ENCODE peak calls at places on chromosome 18, in ten cellular contexts. H is endodermal cell; G is A549; O is effector memory CD4-positive, alpha-beta T cell; F is right lobe of liver; E is tibial nerve; N is small intestine; B is kidney; V is A673; Z is WERI-Rb-1. A is an unnamed sample.

GRCh38 chr18:6406075-6406909 is 8.4 kb downstream of the L3MBTL4 start:
- DNase-seq in N (no peak), E (peak), G (no peak), H (no peak), Z (no peak), O (no peak), F (no peak), B (no peak), V (no peak), A (no peak)

GRCh38 chr18:7117390-7118355 is at the start of gene LAMA1:
- DNase-seq in Z (peak), V (no peak), E (no peak), H (peak), G (no peak), O (no peak), B (peak), F (peak), N (no peak), A (no peak)

GRCh38 chr18:79873449-79874110 is 75.8 kb downstream of the KCNG2 start:
- DNase-seq in N (no peak), B (no peak), E (no peak), Z (peak), F (peak), O (no peak), V (no peak), H (peak), G (no peak), A (no peak)

GRCh38 chr18:21074336-21075323 is 37.0 kb downstream of the ROCK1 start:
- DNase-seq in F (no peak), Z (no peak), N (no peak), H (no peak), E (no peak), O (no peak), V (peak), G (no peak), B (no peak), A (no peak)

GRCh38 chr18:48583568-48583967 is 44.7 kb downstream of the CTIF start:
- DNase-seq in H (no peak), V (no peak), E (no peak), O (no peak), G (no peak), N (no peak), B (no peak), F (no peak), Z (no peak), A (no peak)

GRCh38 chr18:41745166-41746049 is 209.6 kb upstream of the PIK3C3 start:
- DNase-seq in V (peak), B (no peak), O (no peak), G (peak), N (peak), Z (peak), H (peak), E (no peak), F (peak), A (peak)

GRCh38 chr18:49768051-49768391 is 45.3 kb downstream of the ACAA2 start:
- DNase-seq in Z (peak), N (peak), B (no peak), F (peak), H (peak), E (peak), G (peak), O (no peak), V (peak), A (no peak)

GRCh38 chr18:45448871-45449270 is 166.4 kb upstream of the SLC14A2 start:
- DNase-seq in E (no peak), Z (peak), G (no peak), O (no peak), H (no peak), B (no peak), F (no peak), V (no peak), N (no peak), A (no peak)

GRCh38 chr18:42053188-42053781 is 98.3 kb downstream of the PIK3C3 start:
- DNase-seq in O (peak), F (peak), E (peak), G (peak), H (peak), Z (peak), N (peak), V (peak), B (no peak), A (peak)

GRCh38 chr18:61149786-61150185 is 183.4 kb upstream of the CDH20 start:
- DNase-seq in O (no peak), E (no peak), Z (no peak), H (no peak), F (no peak), V (no peak), G (no peak), B (no peak), N (no peak), A (no peak)

GRCh38 chr18:4455113-4455811 is at the start of gene DLGAP1:
- DNase-seq in N (peak), E (no peak), F (peak), Z (peak), V (peak), O (no peak), H (peak), G (no peak), B (peak), A (peak)

GRCh38 chr18:58272779-58273500 is 228.9 kb downstream of the NEDD4L start:
- DNase-seq in G (no peak), E (no peak), H (peak), Z (no peak), N (no peak), V (peak), O (no peak), F (no peak), B (no peak), A (no peak)

GRCh38 chr18:63823516-63824219 is 48.5 kb downstream of the SERPINB7 start:
- DNase-seq in O (no peak), H (peak), F (peak), G (no peak), Z (peak), N (peak), E (peak), B (no peak), V (no peak), A (no peak)

GRCh38 chr18:73414069-73414468 is 546.3 kb upstream of the NETO1 start:
- DNase-seq in V (no peak), G (no peak), H (no peak), N (no peak), O (no peak), Z (no peak), E (no peak), B (no peak), F (no peak), A (no peak)
- H3K27ac ChIP-seq in V (no peak), G (no peak), H (no peak), N (no peak), O (no peak), Z (no peak), E (no peak), B (no peak), F (no peak), A (no peak)

DNA sequence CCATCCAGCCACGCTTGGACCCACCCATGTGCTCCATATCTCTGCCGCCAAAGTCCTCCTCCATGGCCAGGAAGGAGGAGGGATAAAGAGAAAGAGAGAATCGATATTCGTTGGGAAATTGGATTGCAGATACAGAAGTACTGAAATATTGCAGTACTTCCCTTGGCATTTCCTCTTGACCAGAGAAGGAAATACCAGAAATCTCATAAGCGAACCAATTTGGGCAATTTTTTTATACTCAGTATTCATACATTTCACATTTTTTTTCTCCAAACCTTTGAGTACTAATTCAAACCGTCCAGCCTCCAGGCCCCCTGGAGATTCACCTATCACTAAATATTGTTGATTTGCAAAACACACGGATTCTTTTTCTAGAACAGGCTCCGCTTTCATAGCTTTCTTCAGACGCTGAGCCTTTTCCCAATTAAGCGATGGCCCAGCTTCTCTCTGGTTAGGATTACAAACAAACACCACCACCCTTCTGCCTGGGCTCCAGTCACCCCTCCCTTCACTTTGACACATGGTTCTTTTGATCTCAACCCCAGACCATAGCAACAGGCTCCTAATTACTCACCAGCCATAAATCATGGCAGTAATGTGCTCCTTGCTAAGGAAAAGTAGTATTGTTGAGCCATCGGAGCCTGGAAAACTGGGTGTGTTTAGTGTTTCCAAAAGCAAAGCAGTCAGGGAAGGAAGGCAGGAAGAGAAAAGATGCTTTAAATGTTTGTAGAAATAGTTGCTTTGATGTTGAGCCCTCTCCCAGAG is 138.3 kb upstream of the CCDC68 start:
- DNase-seq in G (peak), O (no peak), Z (peak), H (no peak), F (no peak), E (no peak), V (peak), B (no peak), N (no peak), A (no peak)
- H3K27ac ChIP-seq in G (peak), O (no peak), Z (no peak), H (peak), F (no peak), E (peak), V (no peak), B (peak), N (no peak), A (no peak)

DNA sequence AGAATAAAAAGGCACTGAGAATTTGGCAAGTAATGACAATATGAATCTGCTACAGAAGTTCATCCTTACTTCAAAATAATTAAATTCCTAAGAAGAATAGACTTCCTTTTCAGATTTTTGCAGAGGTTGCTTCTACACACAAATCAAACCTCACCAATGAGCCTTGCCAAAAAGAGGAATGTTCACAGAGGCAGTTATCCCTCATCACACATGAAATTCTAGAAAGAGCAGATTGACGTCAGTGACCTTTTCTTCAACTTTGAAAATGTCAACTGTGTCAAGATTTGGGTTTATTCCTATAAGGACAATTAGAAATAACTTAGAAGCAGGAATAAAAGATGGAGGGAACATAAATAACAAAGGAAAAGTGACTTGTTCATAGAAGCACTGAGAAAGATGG is 64.6 kb downstream of the MBD2 start:
- DNase-seq in H (no peak), V (no peak), G (no peak), E (no peak), F (no peak), B (no peak), O (no peak), N (no peak), Z (no peak), A (no peak)
- H3K27ac ChIP-seq in H (no peak), V (no peak), G (no peak), E (peak), F (no peak), B (no peak), O (no peak), N (no peak), Z (no peak), A (no peak)

GRCh38 chr18:2589345-2590060 is 18.1 kb downstream of the NDC80 start:
- DNase-seq in E (no peak), F (no peak), B (no peak), Z (no peak), G (no peak), H (no peak), N (no peak), V (no peak), O (no peak), A (no peak)
- H3K27ac ChIP-seq in E (peak), F (no peak), B (no peak), Z (no peak), G (peak), H (no peak), N (peak), V (no peak), O (peak), A (no peak)

GRCh38 chr18:23356915-23357421 is 96.1 kb upstream of the RIOK3 start:
- DNase-seq in F (no peak), G (no peak), N (peak), V (no peak), O (no peak), H (no peak), E (no peak), Z (no peak), B (no peak), A (no peak)

GRCh38 chr18:23355206-23355605 is 97.9 kb upstream of the RIOK3 start:
- DNase-seq in V (no peak), B (no peak), N (no peak), Z (no peak), H (no peak), E (no peak), G (no peak), O (no peak), F (no peak), A (no peak)

GRCh38 chr18:23354625-23355024 is 98.5 kb upstream of the RIOK3 start:
- DNase-seq in N (no peak), O (no peak), E (no peak), B (no peak), V (no peak), G (no peak), F (no peak), H (no peak), Z (no peak), A (no peak)

GRCh38 chr18:23356416-23356815 is 96.7 kb upstream of the RIOK3 start:
- DNase-seq in O (no peak), G (no peak), F (no peak), V (no peak), H (no peak), B (no peak), N (no peak), E (no peak), Z (no peak), A (no peak)

DNA sequence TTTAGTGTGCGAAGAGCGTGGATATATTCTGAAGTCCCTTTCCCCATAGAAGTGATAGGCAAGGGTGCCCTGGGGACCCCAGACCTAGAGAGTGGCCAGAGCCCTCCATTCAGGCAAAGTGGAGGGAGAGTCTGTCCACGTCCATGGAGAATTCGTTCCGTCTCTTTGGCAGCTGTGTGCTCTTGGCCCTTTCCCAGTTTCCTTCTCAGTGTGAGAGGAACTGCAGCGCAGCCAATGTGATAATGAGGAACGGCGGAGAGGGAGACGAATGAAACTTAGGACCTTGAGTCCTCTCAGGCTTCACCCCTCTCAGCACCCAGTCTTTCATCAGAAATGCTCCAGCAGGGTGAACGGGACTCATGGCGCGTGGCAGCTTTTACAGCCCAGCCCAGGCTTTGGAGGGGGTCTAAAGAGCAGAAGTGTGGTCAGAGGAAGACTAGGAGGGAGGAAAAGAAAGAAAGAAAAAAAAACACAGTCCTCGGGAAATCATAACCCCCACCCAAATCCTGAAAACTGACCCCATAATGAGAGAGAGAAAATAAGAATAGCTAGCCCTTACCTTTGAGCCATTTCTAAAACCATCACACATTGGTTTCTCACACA is 95.0 kb upstream of the RIOK3 start:
- DNase-seq in B (peak), G (no peak), F (peak), Z (no peak), H (no peak), V (peak), E (peak), O (no peak), N (peak), A (peak)
- H3K27ac ChIP-seq in B (peak), G (no peak), F (peak), Z (no peak), H (no peak), V (no peak), E (peak), O (no peak), N (peak), A (no peak)

GRCh38 chr18:54209471-54210180 is 14.8 kb downstream of the MBD2 start:
- DNase-seq in Z (no peak), O (no peak), B (no peak), G (no peak), E (no peak), F (no peak), H (no peak), V (no peak), N (no peak), A (no peak)
- H3K27ac ChIP-seq in Z (no peak), O (no peak), B (no peak), G (no peak), E (no peak), F (no peak), H (no peak), V (no peak), N (peak), A (no peak)

DNA sequence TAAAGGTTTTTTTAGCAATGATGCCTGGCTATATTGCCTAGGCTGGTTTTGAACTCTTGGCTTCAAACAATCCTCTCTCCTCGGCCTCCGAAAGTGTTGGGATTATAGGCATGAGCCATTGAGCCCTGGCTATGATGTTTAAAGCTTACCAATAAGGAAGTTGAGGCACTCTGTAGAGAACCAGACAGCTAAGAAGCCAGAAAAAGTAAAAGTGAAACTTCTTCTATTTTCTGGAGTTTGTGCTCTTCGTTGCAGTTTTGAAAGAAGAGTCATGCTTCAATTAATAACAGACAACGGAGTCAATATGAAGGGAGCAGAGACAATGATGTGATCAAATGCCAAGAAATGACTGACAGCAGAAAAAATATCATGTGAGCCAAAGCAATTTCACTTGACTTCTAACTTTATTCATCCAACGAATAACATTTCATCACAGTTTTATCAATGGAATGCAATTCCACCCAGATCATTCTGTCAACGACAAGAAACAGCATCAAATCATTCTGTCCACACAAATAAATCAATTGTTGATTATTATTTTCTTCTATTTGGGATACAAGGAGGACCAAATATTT is 175.5 kb upstream of the CELF4 start:
- DNase-seq in N (no peak), G (no peak), B (no peak), O (no peak), H (no peak), Z (no peak), F (no peak), E (no peak), V (no peak), A (no peak)
- H3K27ac ChIP-seq in N (no peak), G (no peak), B (no peak), O (no peak), H (no peak), Z (no peak), F (no peak), E (no peak), V (no peak), A (no peak)

GRCh38 chr18:46718501-46719341 is 38.1 kb downstream of the ST8SIA5 start:
- DNase-seq in V (peak), N (no peak), O (no peak), G (peak), H (no peak), F (no peak), E (no peak), B (no peak), Z (no peak), A (no peak)
- H3K27ac ChIP-seq in V (peak), N (no peak), O (no peak), G (no peak), H (no peak), F (no peak), E (no peak), B (no peak), Z (no peak), A (no peak)

GRCh38 chr18:13424377-13424776 is 205.8 kb downstream of the LDLRAD4 start:
- DNase-seq in G (no peak), V (no peak), E (no peak), F (no peak), B (no peak), Z (no peak), O (no peak), H (no peak), N (no peak), A (no peak)

GRCh38 chr18:13422541-13423147 is 204.1 kb downstream of the LDLRAD4 start:
- DNase-seq in E (no peak), B (no peak), V (no peak), O (no peak), N (no peak), Z (no peak), G (no peak), H (no peak), F (no peak), A (no peak)

GRCh38 chr18:13420969-13421686 is 202.6 kb downstream of the LDLRAD4 start:
- DNase-seq in G (no peak), Z (no peak), O (no peak), H (no peak), N (no peak), V (no peak), B (no peak), F (no peak), E (no peak), A (no peak)

GRCh38 chr18:13425357-13426095 is 207.0 kb downstream of the LDLRAD4 start:
- DNase-seq in O (no peak), V (no peak), Z (no peak), F (no peak), E (no peak), B (no peak), G (no peak), N (no peak), H (no peak), A (no peak)

DNA sequence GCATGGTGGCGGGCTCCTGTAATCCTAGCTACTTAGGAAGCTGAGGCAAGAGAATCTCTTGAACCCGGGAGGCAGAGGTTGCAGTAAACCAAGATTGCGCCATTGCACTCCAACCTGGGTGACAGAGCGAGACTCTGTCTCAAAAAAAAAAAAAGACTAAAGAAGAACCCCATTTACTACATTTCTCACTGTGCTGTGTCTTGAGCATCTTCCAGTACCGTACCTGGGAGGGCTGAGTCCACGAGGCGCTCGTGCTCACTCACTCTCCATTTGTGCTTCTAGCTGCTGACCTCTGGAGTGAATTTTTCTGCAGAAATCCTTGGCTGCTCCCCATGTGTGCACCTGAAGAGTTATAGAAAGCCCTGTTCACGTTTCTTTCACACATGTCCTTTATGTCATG is 204.8 kb downstream of the LDLRAD4 start:
- DNase-seq in G (no peak), N (no peak), E (no peak), H (no peak), V (no peak), B (no peak), F (no peak), Z (no peak), O (no peak), A (no peak)
- H3K27ac ChIP-seq in G (no peak), N (no peak), E (no peak), H (no peak), V (no peak), B (no peak), F (no peak), Z (no peak), O (no peak), A (no peak)

A was measured in substantia nigra.